ENCODE peak calls at places on chromosomes 7 and 10, in seven cellular contexts. One of them, this sample, is unnamed.
A peak's percentile ranks its signal among the peaks of the same experiment; 100 is the strongest.

GRCh38 chr10:8967004-8967530 is 912.6 kb downstream of the GATA3 start:
- DNase-seq in CD8-positive, alpha-beta T cell: no peak
- DNase-seq in upper lobe of left lung: no peak
- DNase-seq in endothelial cell of umbilical vein: no peak
- DNase-seq in tibial nerve: no peak
- DNase-seq in IMR-90: no peak
- DNase-seq in type B pancreatic cell: no peak
- DNase-seq in this sample: no peak

GRCh38 chr7:37211097-37211496 is 237.6 kb downstream of the ELMO1 start:
- DNase-seq in IMR-90: peak; percentile 37
- DNase-seq in upper lobe of left lung: no peak
- DNase-seq in tibial nerve: peak; percentile 53
- DNase-seq in type B pancreatic cell: no peak
- DNase-seq in CD8-positive, alpha-beta T cell: no peak
- DNase-seq in endothelial cell of umbilical vein: no peak
- DNase-seq in this sample: no peak

GRCh38 chr10:510415-510881 is 179.0 kb downstream of the DIP2C start:
- DNase-seq in tibial nerve: no peak
- DNase-seq in endothelial cell of umbilical vein: no peak
- DNase-seq in IMR-90: peak; percentile 16
- DNase-seq in CD8-positive, alpha-beta T cell: no peak
- DNase-seq in upper lobe of left lung: no peak
- DNase-seq in type B pancreatic cell: no peak
- DNase-seq in this sample: no peak

GRCh38 chr10:82190432-82191260 is 315.7 kb downstream of the NRG3 start:
- DNase-seq in CD8-positive, alpha-beta T cell: no peak
- DNase-seq in upper lobe of left lung: no peak
- DNase-seq in type B pancreatic cell: no peak
- DNase-seq in endothelial cell of umbilical vein: peak; percentile 13
- DNase-seq in tibial nerve: no peak
- DNase-seq in IMR-90: no peak
- DNase-seq in this sample: no peak

GRCh38 chr7:87624628-87625027 is 3.6 kb upstream of the RUNDC3B start:
- DNase-seq in type B pancreatic cell: no peak
- DNase-seq in upper lobe of left lung: no peak
- DNase-seq in CD8-positive, alpha-beta T cell: no peak
- DNase-seq in tibial nerve: no peak
- DNase-seq in endothelial cell of umbilical vein: no peak
- DNase-seq in IMR-90: no peak
- DNase-seq in this sample: no peak

GRCh38 chr10:32937824-32938482 is 20.1 kb downstream of the ITGB1 start:
- DNase-seq in upper lobe of left lung: no peak
- DNase-seq in endothelial cell of umbilical vein: peak; percentile 60
- DNase-seq in type B pancreatic cell: no peak
- DNase-seq in tibial nerve: no peak
- DNase-seq in CD8-positive, alpha-beta T cell: no peak
- DNase-seq in IMR-90: peak; percentile 64
- DNase-seq in this sample: no peak

GRCh38 chr10:47438857-47439474 is 44.9 kb downstream of the ANXA8 start:
- DNase-seq in upper lobe of left lung: no peak
- DNase-seq in CD8-positive, alpha-beta T cell: no peak
- DNase-seq in type B pancreatic cell: no peak
- DNase-seq in tibial nerve: no peak
- DNase-seq in IMR-90: peak; percentile 74
- DNase-seq in endothelial cell of umbilical vein: peak; percentile 45
- DNase-seq in this sample: no peak

GRCh38 chr7:99733448-99733847 is 1.5 kb downstream of the CYP3A7 start:
- DNase-seq in IMR-90: no peak
- DNase-seq in upper lobe of left lung: no peak
- DNase-seq in CD8-positive, alpha-beta T cell: no peak
- DNase-seq in endothelial cell of umbilical vein: no peak
- DNase-seq in tibial nerve: no peak
- DNase-seq in type B pancreatic cell: no peak
- DNase-seq in this sample: no peak

GRCh38 chr10:95278061-95278988 is 12.5 kb downstream of the PDLIM1 start:
- DNase-seq in type B pancreatic cell: no peak
- DNase-seq in IMR-90: peak; percentile 73
- DNase-seq in tibial nerve: no peak
- DNase-seq in endothelial cell of umbilical vein: no peak
- DNase-seq in upper lobe of left lung: no peak
- DNase-seq in CD8-positive, alpha-beta T cell: no peak
- DNase-seq in this sample: no peak

GRCh38 chr10:60914676-60915075 is 29.3 kb downstream of the RHOBTB1 start:
- DNase-seq in type B pancreatic cell: no peak
- DNase-seq in CD8-positive, alpha-beta T cell: no peak
- DNase-seq in IMR-90: peak; percentile 93
- DNase-seq in endothelial cell of umbilical vein: peak; percentile 39
- DNase-seq in upper lobe of left lung: no peak
- DNase-seq in tibial nerve: peak; percentile 62
- DNase-seq in this sample: no peak

GRCh38 chr10:106078796-106079576 is 1085.5 kb downstream of the SORCS1 start:
- DNase-seq in type B pancreatic cell: no peak
- DNase-seq in CD8-positive, alpha-beta T cell: no peak
- DNase-seq in endothelial cell of umbilical vein: no peak
- DNase-seq in upper lobe of left lung: no peak
- DNase-seq in tibial nerve: no peak
- DNase-seq in IMR-90: no peak
- DNase-seq in this sample: no peak

GRCh38 chr10:1206601-1207000 is 150.4 kb downstream of the WDR37 start:
- DNase-seq in CD8-positive, alpha-beta T cell: no peak
- DNase-seq in endothelial cell of umbilical vein: no peak
- DNase-seq in upper lobe of left lung: peak; percentile 50
- DNase-seq in tibial nerve: no peak
- DNase-seq in IMR-90: no peak
- DNase-seq in type B pancreatic cell: peak; percentile 49
- DNase-seq in this sample: no peak

GRCh38 chr7:23893942-23894890 is 184.2 kb downstream of the STK31 start:
- DNase-seq in IMR-90: no peak
- DNase-seq in tibial nerve: no peak
- DNase-seq in endothelial cell of umbilical vein: no peak
- DNase-seq in CD8-positive, alpha-beta T cell: no peak
- DNase-seq in type B pancreatic cell: no peak
- DNase-seq in upper lobe of left lung: no peak
- DNase-seq in this sample: no peak

GRCh38 chr7:131327049-131327625 is 539 bp upstream of the MKLN1 start:
- DNase-seq in CD8-positive, alpha-beta T cell: no peak
- DNase-seq in IMR-90: peak; percentile 79
- DNase-seq in endothelial cell of umbilical vein: peak; percentile 79
- DNase-seq in upper lobe of left lung: no peak
- DNase-seq in tibial nerve: no peak
- DNase-seq in type B pancreatic cell: no peak
- DNase-seq in this sample: no peak

GRCh38 chr7:124390301-124390700 is 357.4 kb upstream of the TMEM229A start:
- DNase-seq in IMR-90: no peak
- DNase-seq in upper lobe of left lung: no peak
- DNase-seq in tibial nerve: no peak
- DNase-seq in endothelial cell of umbilical vein: no peak
- DNase-seq in CD8-positive, alpha-beta T cell: no peak
- DNase-seq in type B pancreatic cell: no peak
- DNase-seq in this sample: no peak

GRCh38 chr7:106997487-106998271 is 46.8 kb upstream of the PRKAR2B start:
- DNase-seq in IMR-90: no peak
- DNase-seq in type B pancreatic cell: no peak
- DNase-seq in upper lobe of left lung: no peak
- DNase-seq in endothelial cell of umbilical vein: no peak
- DNase-seq in CD8-positive, alpha-beta T cell: no peak
- DNase-seq in tibial nerve: no peak
- DNase-seq in this sample: no peak

GRCh38 chr10:119447823-119448546 is 94.5 kb downstream of the RGS10 start:
- DNase-seq in type B pancreatic cell: no peak
- DNase-seq in endothelial cell of umbilical vein: no peak
- DNase-seq in tibial nerve: no peak
- DNase-seq in upper lobe of left lung: no peak
- DNase-seq in IMR-90: no peak
- DNase-seq in CD8-positive, alpha-beta T cell: no peak
- DNase-seq in this sample: no peak

GRCh38 chr10:69337312-69338132 is 59.2 kb downstream of the HK1 start:
- DNase-seq in upper lobe of left lung: no peak
- DNase-seq in type B pancreatic cell: no peak
- DNase-seq in IMR-90: peak; percentile 86
- DNase-seq in endothelial cell of umbilical vein: peak; percentile 34
- DNase-seq in CD8-positive, alpha-beta T cell: no peak
- DNase-seq in tibial nerve: no peak
- DNase-seq in this sample: no peak

GRCh38 chr7:154183946-154184345 is 131.7 kb downstream of the DPP6 start:
- DNase-seq in tibial nerve: no peak
- DNase-seq in type B pancreatic cell: no peak
- DNase-seq in upper lobe of left lung: no peak
- DNase-seq in endothelial cell of umbilical vein: no peak
- DNase-seq in CD8-positive, alpha-beta T cell: no peak
- DNase-seq in IMR-90: no peak
- DNase-seq in this sample: no peak

GRCh38 chr10:68987611-68988010 is 992 bp upstream of the KIFBP start:
- DNase-seq in type B pancreatic cell: no peak
- DNase-seq in upper lobe of left lung: no peak
- DNase-seq in CD8-positive, alpha-beta T cell: no peak
- DNase-seq in IMR-90: no peak
- DNase-seq in tibial nerve: no peak
- DNase-seq in endothelial cell of umbilical vein: no peak
- DNase-seq in this sample: no peak

GRCh38 chr7:149787428-149788299 is 14.3 kb upstream of the ZNF467 start:
- DNase-seq in upper lobe of left lung: peak; percentile 84
- DNase-seq in endothelial cell of umbilical vein: peak; percentile 28
- DNase-seq in CD8-positive, alpha-beta T cell: no peak
- DNase-seq in tibial nerve: no peak
- DNase-seq in IMR-90: no peak
- DNase-seq in type B pancreatic cell: no peak
- DNase-seq in this sample: no peak
- TF ChIP-seq CTCF in upper lobe of left lung: peak; percentile 58
- TF ChIP-seq CTCF in endothelial cell of umbilical vein: peak; percentile 5
- TF ChIP-seq CTCF in CD8-positive, alpha-beta T cell: no peak
- TF ChIP-seq CTCF in tibial nerve: no peak
- TF ChIP-seq CTCF in IMR-90: no peak
- TF ChIP-seq CTCF in type B pancreatic cell: no peak
- TF ChIP-seq CTCF in this sample: no peak

DNA sequence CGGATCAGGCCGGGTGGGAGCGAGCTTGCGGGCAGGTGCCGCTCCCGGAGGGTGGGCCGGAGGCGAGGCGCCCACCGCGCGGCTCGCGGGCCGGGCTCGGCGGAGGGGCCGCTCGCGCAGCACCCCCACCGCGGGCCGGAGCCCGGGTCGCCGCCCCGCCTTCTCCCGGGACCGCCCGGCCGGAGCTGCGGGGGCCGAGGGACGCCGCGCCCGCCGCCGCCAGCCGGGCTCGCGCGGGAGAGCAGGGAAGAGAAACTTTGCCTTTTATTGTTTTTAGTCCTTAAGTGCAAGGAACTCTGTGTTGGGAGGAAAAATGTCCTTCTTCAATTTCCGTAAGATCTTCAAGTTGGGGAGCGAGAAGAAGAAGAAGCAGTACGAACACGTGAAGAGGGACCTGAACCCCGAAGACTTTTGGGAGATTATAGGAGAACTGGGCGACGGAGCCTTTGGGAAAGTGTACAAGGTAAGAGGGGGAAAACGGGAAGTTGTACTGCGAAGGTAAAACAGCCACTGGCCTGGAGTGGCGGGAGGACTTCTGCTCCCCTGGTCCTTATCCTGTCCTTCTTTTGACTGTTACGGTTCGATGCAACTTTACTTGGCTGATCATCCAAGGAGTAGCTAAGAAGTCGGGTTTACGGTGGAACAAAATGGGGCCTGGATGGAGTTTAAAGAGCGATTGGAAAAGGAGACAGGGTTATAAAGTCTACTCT is 648 bp downstream of the SLK start:
- DNase-seq in IMR-90: no peak
- DNase-seq in CD8-positive, alpha-beta T cell: no peak
- DNase-seq in upper lobe of left lung: no peak
- DNase-seq in type B pancreatic cell: no peak
- DNase-seq in tibial nerve: no peak
- DNase-seq in endothelial cell of umbilical vein: peak; percentile 65
- DNase-seq in this sample: no peak
- TF ChIP-seq CTCF in IMR-90: no peak
- TF ChIP-seq CTCF in CD8-positive, alpha-beta T cell: no peak
- TF ChIP-seq CTCF in upper lobe of left lung: peak; percentile 50
- TF ChIP-seq CTCF in type B pancreatic cell: peak; percentile 19
- TF ChIP-seq CTCF in tibial nerve: no peak
- TF ChIP-seq CTCF in endothelial cell of umbilical vein: no peak
- TF ChIP-seq CTCF in this sample: no peak

GRCh38 chr10:77715081-77715480 is 77.5 kb upstream of the KCNMA1 start:
- DNase-seq in endothelial cell of umbilical vein: no peak
- DNase-seq in type B pancreatic cell: no peak
- DNase-seq in CD8-positive, alpha-beta T cell: no peak
- DNase-seq in tibial nerve: no peak
- DNase-seq in upper lobe of left lung: no peak
- DNase-seq in IMR-90: no peak
- DNase-seq in this sample: no peak
- TF ChIP-seq CTCF in endothelial cell of umbilical vein: no peak
- TF ChIP-seq CTCF in type B pancreatic cell: peak; percentile 21
- TF ChIP-seq CTCF in CD8-positive, alpha-beta T cell: no peak
- TF ChIP-seq CTCF in tibial nerve: no peak
- TF ChIP-seq CTCF in upper lobe of left lung: no peak
- TF ChIP-seq CTCF in IMR-90: no peak
- TF ChIP-seq CTCF in this sample: no peak

GRCh38 chr10:129956285-129956649 is 7.8 kb downstream of the EBF3 start:
- DNase-seq in upper lobe of left lung: no peak
- DNase-seq in IMR-90: no peak
- DNase-seq in endothelial cell of umbilical vein: no peak
- DNase-seq in CD8-positive, alpha-beta T cell: no peak
- DNase-seq in type B pancreatic cell: no peak
- DNase-seq in tibial nerve: no peak
- DNase-seq in this sample: no peak

GRCh38 chr10:129959544-129960492 is 4.3 kb downstream of the EBF3 start:
- DNase-seq in CD8-positive, alpha-beta T cell: no peak
- DNase-seq in endothelial cell of umbilical vein: no peak
- DNase-seq in type B pancreatic cell: no peak
- DNase-seq in IMR-90: no peak
- DNase-seq in tibial nerve: no peak
- DNase-seq in upper lobe of left lung: no peak
- DNase-seq in this sample: no peak

GRCh38 chr10:129958686-129959543 is 5.2 kb downstream of the EBF3 start:
- DNase-seq in endothelial cell of umbilical vein: no peak
- DNase-seq in upper lobe of left lung: peak; percentile 82
- DNase-seq in tibial nerve: no peak
- DNase-seq in CD8-positive, alpha-beta T cell: no peak
- DNase-seq in IMR-90: no peak
- DNase-seq in type B pancreatic cell: no peak
- DNase-seq in this sample: no peak

GRCh38 chr10:129956902-129957673 is 7.0 kb downstream of the EBF3 start:
- DNase-seq in tibial nerve: no peak
- DNase-seq in CD8-positive, alpha-beta T cell: no peak
- DNase-seq in endothelial cell of umbilical vein: no peak
- DNase-seq in IMR-90: no peak
- DNase-seq in upper lobe of left lung: no peak
- DNase-seq in type B pancreatic cell: no peak
- DNase-seq in this sample: no peak

DNA sequence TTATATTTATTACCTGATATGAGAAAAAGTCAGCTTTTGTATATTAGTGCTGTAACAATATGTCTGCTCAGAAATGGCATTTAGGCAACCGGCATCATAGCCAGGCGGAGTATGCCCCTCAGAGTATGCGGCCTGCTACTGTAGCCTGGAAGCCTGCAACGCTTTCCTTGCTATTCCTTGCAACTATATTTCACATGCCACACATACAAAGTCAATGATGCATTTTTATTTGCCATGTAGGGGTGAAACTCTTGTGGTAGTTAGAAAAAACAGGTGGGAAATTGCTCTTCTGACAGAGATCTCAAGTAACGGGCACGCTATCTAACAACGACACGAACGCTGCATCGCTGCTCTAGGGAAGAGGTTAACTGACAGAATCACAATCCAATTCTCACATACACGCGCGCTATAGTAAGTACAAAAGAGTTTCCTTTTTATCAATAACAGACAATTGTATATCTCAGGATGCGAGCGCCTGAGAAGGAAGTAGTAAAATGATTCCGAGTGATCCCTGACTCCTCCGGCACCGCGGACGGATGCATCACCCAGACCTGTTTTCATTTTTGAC is 5.9 kb downstream of the EBF3 start:
- DNase-seq in IMR-90: no peak
- DNase-seq in CD8-positive, alpha-beta T cell: no peak
- DNase-seq in tibial nerve: no peak
- DNase-seq in endothelial cell of umbilical vein: no peak
- DNase-seq in upper lobe of left lung: no peak
- DNase-seq in type B pancreatic cell: no peak
- DNase-seq in this sample: no peak
- TF ChIP-seq CTCF in IMR-90: no peak
- TF ChIP-seq CTCF in CD8-positive, alpha-beta T cell: no peak
- TF ChIP-seq CTCF in tibial nerve: peak; percentile 27
- TF ChIP-seq CTCF in endothelial cell of umbilical vein: no peak
- TF ChIP-seq CTCF in upper lobe of left lung: no peak
- TF ChIP-seq CTCF in type B pancreatic cell: peak; percentile 63
- TF ChIP-seq CTCF in this sample: no peak

This sample was measured in activated B cell treated with CpG ODN at 0.5 μM for 24 hours.